ENCODE peak calls at places on chromosomes 6 and 20, in ten cellular contexts. One of them, this sample, is unnamed.

GRCh38 chr6:142756215-142756630 is 188.8 kb downstream of the HIVEP2 start:
- DNase-seq in upper lobe of right lung: no peak
- DNase-seq in left ventricle myocardium inferior: no peak
- DNase-seq in foreskin fibroblast: peak; percentile 83
- DNase-seq in GM23338: peak; percentile 11
- DNase-seq in brain microvascular endothelial cell: peak; percentile 68
- DNase-seq in BE2C: no peak
- DNase-seq in hepatocyte: no peak
- DNase-seq in choroid plexus epithelial cell: peak; percentile 65
- DNase-seq in endodermal cell: peak; percentile 66
- DNase-seq in this sample: peak; percentile 63

GRCh38 chr6:14953806-14954205 is 292.1 kb upstream of the JARID2 start:
- DNase-seq in upper lobe of right lung: no peak
- DNase-seq in left ventricle myocardium inferior: no peak
- DNase-seq in foreskin fibroblast: no peak
- DNase-seq in GM23338: no peak
- DNase-seq in brain microvascular endothelial cell: no peak
- DNase-seq in BE2C: peak; percentile 11
- DNase-seq in hepatocyte: no peak
- DNase-seq in choroid plexus epithelial cell: no peak
- DNase-seq in endodermal cell: no peak
- DNase-seq in this sample: no peak

GRCh38 chr20:33650111-33650752 is 11.9 kb upstream of the C20orf144 start:
- DNase-seq in upper lobe of right lung: no peak
- DNase-seq in left ventricle myocardium inferior: no peak
- DNase-seq in foreskin fibroblast: no peak
- DNase-seq in GM23338: no peak
- DNase-seq in brain microvascular endothelial cell: no peak
- DNase-seq in BE2C: no peak
- DNase-seq in hepatocyte: no peak
- DNase-seq in choroid plexus epithelial cell: no peak
- DNase-seq in endodermal cell: no peak
- DNase-seq in this sample: no peak

GRCh38 chr6:118812972-118813371 is 81.0 kb upstream of the ASF1A start:
- DNase-seq in upper lobe of right lung: no peak
- DNase-seq in left ventricle myocardium inferior: no peak
- DNase-seq in foreskin fibroblast: peak; percentile 58
- DNase-seq in GM23338: no peak
- DNase-seq in brain microvascular endothelial cell: peak; percentile 23
- DNase-seq in BE2C: no peak
- DNase-seq in hepatocyte: no peak
- DNase-seq in choroid plexus epithelial cell: no peak
- DNase-seq in endodermal cell: no peak
- DNase-seq in this sample: peak; percentile 41

GRCh38 chr6:134997133-134997841 is 47.4 kb upstream of the ALDH8A1 start:
- DNase-seq in upper lobe of right lung: no peak
- DNase-seq in left ventricle myocardium inferior: no peak
- DNase-seq in foreskin fibroblast: no peak
- DNase-seq in GM23338: no peak
- DNase-seq in brain microvascular endothelial cell: no peak
- DNase-seq in BE2C: no peak
- DNase-seq in hepatocyte: no peak
- DNase-seq in choroid plexus epithelial cell: no peak
- DNase-seq in endodermal cell: no peak
- DNase-seq in this sample: no peak

GRCh38 chr20:58004900-58005299 is 223.6 kb downstream of the ANKRD60 start:
- DNase-seq in upper lobe of right lung: no peak
- DNase-seq in left ventricle myocardium inferior: no peak
- DNase-seq in foreskin fibroblast: no peak
- DNase-seq in GM23338: no peak
- DNase-seq in brain microvascular endothelial cell: no peak
- DNase-seq in BE2C: no peak
- DNase-seq in hepatocyte: no peak
- DNase-seq in choroid plexus epithelial cell: no peak
- DNase-seq in endodermal cell: no peak
- DNase-seq in this sample: no peak

GRCh38 chr6:118650500-118651281 is 700 bp downstream of the CEP85L start:
- DNase-seq in upper lobe of right lung: peak; percentile 72
- DNase-seq in left ventricle myocardium inferior: peak; percentile 53
- DNase-seq in foreskin fibroblast: peak; percentile 84
- DNase-seq in GM23338: peak; percentile 74
- DNase-seq in brain microvascular endothelial cell: peak; percentile 34
- DNase-seq in BE2C: peak; percentile 71
- DNase-seq in hepatocyte: peak; percentile 66
- DNase-seq in choroid plexus epithelial cell: peak; percentile 50
- DNase-seq in endodermal cell: peak; percentile 82
- DNase-seq in this sample: peak; percentile 61

GRCh38 chr20:33835773-33836172 is 24.6 kb downstream of the CHMP4B start:
- DNase-seq in upper lobe of right lung: no peak
- DNase-seq in left ventricle myocardium inferior: no peak
- DNase-seq in foreskin fibroblast: peak; percentile 62
- DNase-seq in GM23338: no peak
- DNase-seq in brain microvascular endothelial cell: no peak
- DNase-seq in BE2C: no peak
- DNase-seq in hepatocyte: no peak
- DNase-seq in choroid plexus epithelial cell: no peak
- DNase-seq in endodermal cell: no peak
- DNase-seq in this sample: peak; percentile 55

GRCh38 chr20:24661255-24661654 is 191.8 kb downstream of the SYNDIG1 start:
- DNase-seq in upper lobe of right lung: no peak
- DNase-seq in left ventricle myocardium inferior: no peak
- DNase-seq in foreskin fibroblast: no peak
- DNase-seq in GM23338: no peak
- DNase-seq in brain microvascular endothelial cell: no peak
- DNase-seq in BE2C: no peak
- DNase-seq in hepatocyte: no peak
- DNase-seq in choroid plexus epithelial cell: no peak
- DNase-seq in endodermal cell: no peak
- DNase-seq in this sample: no peak

GRCh38 chr20:50569864-50570836 is 60.0 kb downstream of the PTPN1 start:
- DNase-seq in upper lobe of right lung: no peak
- DNase-seq in left ventricle myocardium inferior: no peak
- DNase-seq in foreskin fibroblast: peak; percentile 68
- DNase-seq in GM23338: peak; percentile 72
- DNase-seq in brain microvascular endothelial cell: peak; percentile 34
- DNase-seq in BE2C: no peak
- DNase-seq in hepatocyte: no peak
- DNase-seq in choroid plexus epithelial cell: peak; percentile 85
- DNase-seq in endodermal cell: peak; percentile 78
- DNase-seq in this sample: peak; percentile 58
- TF ChIP-seq CTCF in upper lobe of right lung: peak; percentile 32
- TF ChIP-seq CTCF in left ventricle myocardium inferior: peak; percentile 37
- TF ChIP-seq CTCF in foreskin fibroblast: peak; percentile 47
- TF ChIP-seq CTCF in GM23338: peak; percentile 65
- TF ChIP-seq CTCF in brain microvascular endothelial cell: peak; percentile 72
- TF ChIP-seq CTCF in BE2C: peak; percentile 60
- TF ChIP-seq CTCF in hepatocyte: peak; percentile 28
- TF ChIP-seq CTCF in choroid plexus epithelial cell: peak; percentile 80
- TF ChIP-seq CTCF in endodermal cell: peak; percentile 74
- TF ChIP-seq CTCF in this sample: peak; percentile 65

GRCh38 chr6:223136-223535 is 69.2 kb upstream of the DUSP22 start:
- DNase-seq in upper lobe of right lung: peak; percentile 16
- DNase-seq in left ventricle myocardium inferior: no peak
- DNase-seq in foreskin fibroblast: no peak
- DNase-seq in GM23338: no peak
- DNase-seq in brain microvascular endothelial cell: no peak
- DNase-seq in BE2C: no peak
- DNase-seq in hepatocyte: no peak
- DNase-seq in choroid plexus epithelial cell: no peak
- DNase-seq in endodermal cell: peak; percentile 47
- DNase-seq in this sample: no peak

GRCh38 chr6:220312-220711 is 72.0 kb upstream of the DUSP22 start:
- DNase-seq in upper lobe of right lung: no peak
- DNase-seq in left ventricle myocardium inferior: no peak
- DNase-seq in foreskin fibroblast: no peak
- DNase-seq in GM23338: no peak
- DNase-seq in brain microvascular endothelial cell: no peak
- DNase-seq in BE2C: no peak
- DNase-seq in hepatocyte: no peak
- DNase-seq in choroid plexus epithelial cell: no peak
- DNase-seq in endodermal cell: no peak
- DNase-seq in this sample: no peak

GRCh38 chr6:220736-221475 is 71.4 kb upstream of the DUSP22 start:
- DNase-seq in upper lobe of right lung: peak; percentile 30
- DNase-seq in left ventricle myocardium inferior: no peak
- DNase-seq in foreskin fibroblast: peak; percentile 35
- DNase-seq in GM23338: no peak
- DNase-seq in brain microvascular endothelial cell: no peak
- DNase-seq in BE2C: no peak
- DNase-seq in hepatocyte: no peak
- DNase-seq in choroid plexus epithelial cell: peak; percentile 28
- DNase-seq in endodermal cell: peak; percentile 55
- DNase-seq in this sample: peak; percentile 9

GRCh38 chr6:222468-222867 is 69.8 kb upstream of the DUSP22 start:
- DNase-seq in upper lobe of right lung: no peak
- DNase-seq in left ventricle myocardium inferior: no peak
- DNase-seq in foreskin fibroblast: no peak
- DNase-seq in GM23338: no peak
- DNase-seq in brain microvascular endothelial cell: no peak
- DNase-seq in BE2C: no peak
- DNase-seq in hepatocyte: no peak
- DNase-seq in choroid plexus epithelial cell: no peak
- DNase-seq in endodermal cell: peak; percentile 5
- DNase-seq in this sample: no peak

DNA sequence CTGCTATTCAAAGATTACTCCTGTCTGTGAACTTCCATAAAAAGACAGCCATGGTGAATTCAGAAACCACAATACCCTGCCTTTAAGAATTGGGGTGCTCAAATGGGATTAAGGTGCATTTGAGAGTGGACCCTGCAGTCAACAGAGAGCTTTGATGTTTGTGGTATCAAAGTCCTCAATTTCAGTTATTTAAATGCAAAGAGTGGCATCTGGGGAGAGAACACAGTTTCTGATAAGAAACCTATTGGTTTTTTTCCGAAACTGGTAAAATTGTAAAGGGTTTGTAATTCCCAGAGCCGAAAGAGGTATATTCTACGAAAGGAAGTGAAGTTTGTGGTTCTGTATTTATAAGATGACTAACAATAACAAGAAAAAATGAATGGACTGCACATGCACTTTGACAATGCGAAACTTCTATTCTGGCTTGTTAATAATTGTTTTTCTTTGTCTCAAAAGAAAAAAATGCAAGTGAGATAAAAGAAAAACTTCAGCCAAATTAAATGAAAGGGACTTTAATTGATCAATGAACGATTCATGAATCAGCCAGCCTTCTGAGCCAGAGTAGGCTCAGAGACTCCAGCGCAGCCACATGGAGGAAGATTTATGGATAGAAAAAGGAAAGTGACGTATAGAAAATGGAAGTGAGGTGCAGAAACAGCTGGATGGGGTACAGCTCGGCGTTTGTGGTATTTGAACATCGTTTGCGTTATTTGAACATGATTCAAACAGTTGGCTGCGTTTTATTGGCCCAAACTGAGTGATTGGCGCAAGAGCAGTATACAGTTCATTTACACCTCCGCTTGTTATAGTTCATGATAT is 70.5 kb upstream of the DUSP22 start:
- DNase-seq in upper lobe of right lung: no peak
- DNase-seq in left ventricle myocardium inferior: no peak
- DNase-seq in foreskin fibroblast: peak; percentile 13
- DNase-seq in GM23338: no peak
- DNase-seq in brain microvascular endothelial cell: no peak
- DNase-seq in BE2C: no peak
- DNase-seq in hepatocyte: no peak
- DNase-seq in choroid plexus epithelial cell: peak; percentile 12
- DNase-seq in endodermal cell: no peak
- DNase-seq in this sample: peak; percentile 15
- H3K4me3 ChIP-seq in upper lobe of right lung: no peak overlapping the region
- H3K4me3 ChIP-seq in left ventricle myocardium inferior: no peak overlapping the region
- H3K4me3 ChIP-seq in foreskin fibroblast: no peak overlapping the region
- H3K4me3 ChIP-seq in GM23338: no peak overlapping the region
- H3K4me3 ChIP-seq in brain microvascular endothelial cell: no peak overlapping the region
- H3K4me3 ChIP-seq in BE2C: no peak overlapping the region
- H3K4me3 ChIP-seq in hepatocyte: no peak overlapping the region
- H3K4me3 ChIP-seq in choroid plexus epithelial cell: no peak overlapping the region
- H3K4me3 ChIP-seq in endodermal cell: no peak overlapping the region
- H3K4me3 ChIP-seq in this sample: no peak overlapping the region

GRCh38 chr20:1392693-1393506 is at the start of gene FKBP1A:
- DNase-seq in upper lobe of right lung: peak; percentile 96
- DNase-seq in left ventricle myocardium inferior: peak; percentile 91
- DNase-seq in foreskin fibroblast: peak; percentile 98
- DNase-seq in GM23338: peak; percentile 86
- DNase-seq in brain microvascular endothelial cell: peak; percentile 69
- DNase-seq in BE2C: peak; percentile 85
- DNase-seq in hepatocyte: peak; percentile 97
- DNase-seq in choroid plexus epithelial cell: peak; percentile 89
- DNase-seq in endodermal cell: peak; percentile 92
- DNase-seq in this sample: peak; percentile 94
- TF ChIP-seq CTCF in upper lobe of right lung: peak; percentile 41
- TF ChIP-seq CTCF in left ventricle myocardium inferior: peak; percentile 51
- TF ChIP-seq CTCF in foreskin fibroblast: no peak
- TF ChIP-seq CTCF in GM23338: peak; percentile 2
- TF ChIP-seq CTCF in brain microvascular endothelial cell: no peak
- TF ChIP-seq CTCF in BE2C: no peak
- TF ChIP-seq CTCF in hepatocyte: no peak
- TF ChIP-seq CTCF in choroid plexus epithelial cell: no peak
- TF ChIP-seq CTCF in endodermal cell: peak; percentile 28
- TF ChIP-seq CTCF in this sample: no peak

GRCh38 chr6:127225497-127225896 is 41.2 kb upstream of the RNF146 start:
- DNase-seq in upper lobe of right lung: no peak
- DNase-seq in left ventricle myocardium inferior: no peak
- DNase-seq in foreskin fibroblast: no peak
- DNase-seq in GM23338: no peak
- DNase-seq in brain microvascular endothelial cell: no peak
- DNase-seq in BE2C: no peak
- DNase-seq in hepatocyte: no peak
- DNase-seq in choroid plexus epithelial cell: no peak
- DNase-seq in endodermal cell: no peak
- DNase-seq in this sample: no peak
- H3K4me3 ChIP-seq in upper lobe of right lung: no peak overlapping the region
- H3K4me3 ChIP-seq in left ventricle myocardium inferior: no peak overlapping the region
- H3K4me3 ChIP-seq in foreskin fibroblast: no peak overlapping the region
- H3K4me3 ChIP-seq in GM23338: no peak overlapping the region
- H3K4me3 ChIP-seq in brain microvascular endothelial cell: no peak overlapping the region
- H3K4me3 ChIP-seq in BE2C: no peak overlapping the region
- H3K4me3 ChIP-seq in hepatocyte: no peak overlapping the region
- H3K4me3 ChIP-seq in choroid plexus epithelial cell: no peak overlapping the region
- H3K4me3 ChIP-seq in endodermal cell: no peak overlapping the region
- H3K4me3 ChIP-seq in this sample: no peak overlapping the region

GRCh38 chr6:157019733-157020132 is 242.6 kb downstream of the ARID1B start:
- DNase-seq in upper lobe of right lung: no peak
- DNase-seq in left ventricle myocardium inferior: no peak
- DNase-seq in foreskin fibroblast: peak; percentile 34
- DNase-seq in GM23338: no peak
- DNase-seq in brain microvascular endothelial cell: no peak
- DNase-seq in BE2C: no peak
- DNase-seq in hepatocyte: peak; percentile 25
- DNase-seq in choroid plexus epithelial cell: peak; percentile 57
- DNase-seq in endodermal cell: no peak
- DNase-seq in this sample: no peak
- TF ChIP-seq CTCF in upper lobe of right lung: no peak
- TF ChIP-seq CTCF in left ventricle myocardium inferior: no peak
- TF ChIP-seq CTCF in foreskin fibroblast: no peak
- TF ChIP-seq CTCF in GM23338: peak; percentile 30
- TF ChIP-seq CTCF in brain microvascular endothelial cell: no peak
- TF ChIP-seq CTCF in BE2C: no peak
- TF ChIP-seq CTCF in hepatocyte: no peak
- TF ChIP-seq CTCF in choroid plexus epithelial cell: peak; percentile 34
- TF ChIP-seq CTCF in endodermal cell: no peak
- TF ChIP-seq CTCF in this sample: no peak

DNA sequence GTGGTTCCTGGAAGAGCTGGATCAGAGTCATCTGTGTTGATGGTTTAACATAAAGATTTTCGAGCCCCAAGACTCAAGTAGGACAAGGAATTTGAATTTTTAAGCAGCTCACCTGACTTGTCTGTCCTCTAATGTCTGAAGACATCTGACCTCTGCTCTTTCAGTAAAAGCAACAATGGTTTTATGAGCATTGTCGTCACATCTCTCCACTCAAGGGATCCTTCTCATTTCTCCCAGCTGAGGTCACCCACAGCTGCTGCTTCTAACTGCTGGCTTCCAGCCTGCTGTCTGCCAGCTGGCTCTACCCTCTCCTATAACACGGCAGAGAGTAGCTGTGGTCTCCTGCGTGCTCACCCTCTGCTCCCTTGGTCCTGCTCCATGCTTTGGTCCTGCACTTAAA is 24.7 kb upstream of the HDAC2 start:
- DNase-seq in upper lobe of right lung: no peak
- DNase-seq in left ventricle myocardium inferior: peak; percentile 32
- DNase-seq in foreskin fibroblast: peak; percentile 98
- DNase-seq in GM23338: peak; percentile 37
- DNase-seq in brain microvascular endothelial cell: peak; percentile 96
- DNase-seq in BE2C: peak; percentile 72
- DNase-seq in hepatocyte: peak; percentile 81
- DNase-seq in choroid plexus epithelial cell: peak; percentile 96
- DNase-seq in endodermal cell: peak; percentile 70
- DNase-seq in this sample: peak; percentile 94
- H3K4me3 ChIP-seq in upper lobe of right lung: no peak overlapping the region
- H3K4me3 ChIP-seq in left ventricle myocardium inferior: no peak overlapping the region
- H3K4me3 ChIP-seq in foreskin fibroblast: no peak overlapping the region
- H3K4me3 ChIP-seq in GM23338: no peak overlapping the region
- H3K4me3 ChIP-seq in brain microvascular endothelial cell: no peak overlapping the region
- H3K4me3 ChIP-seq in BE2C: no peak overlapping the region
- H3K4me3 ChIP-seq in hepatocyte: no peak overlapping the region
- H3K4me3 ChIP-seq in choroid plexus epithelial cell: no peak overlapping the region
- H3K4me3 ChIP-seq in endodermal cell: no peak overlapping the region
- H3K4me3 ChIP-seq in this sample: no peak overlapping the region

This sample was measured in cardiac fibroblast.